ENCODE peak calls at places on chromosomes 6 and 20, in four cellular contexts. M, B, V and D are unnamed samples.

GRCh38 chr6:130517444-130517931 is 151.7 kb downstream of the TMEM200A start:
- DNase-seq in M (peak), B (no peak), V (no peak), D (peak)

GRCh38 chr6:26200918-26201721 is 113.9 kb downstream of the HFE start:
- DNase-seq in M (no peak), B (no peak), V (no peak), D (no peak)

GRCh38 chr6:31402324-31403282 is 792 bp upstream of the MICA start:
- DNase-seq in M (no peak), B (peak), V (peak), D (peak)

GRCh38 chr6:141483561-141484061 is 649.1 kb upstream of the GJE1 start:
- DNase-seq in M (peak), B (peak), V (no peak), D (peak)

GRCh38 chr6:2758980-2759379 is 6.2 kb upstream of the WRNIP1 start:
- DNase-seq in M (no peak), B (no peak), V (no peak), D (no peak)

GRCh38 chr6:14927398-14927797 is 318.5 kb upstream of the JARID2 start:
- DNase-seq in M (no peak), B (no peak), V (no peak), D (peak)

GRCh38 chr6:63677282-63677681 is 41.7 kb downstream of the PHF3 start:
- DNase-seq in M (no peak), B (peak), V (no peak), D (peak)

GRCh38 chr20:56826971-56827645 is 198.0 kb downstream of the TFAP2C start:
- DNase-seq in M (no peak), B (peak), V (no peak), D (no peak)

GRCh38 chr20:47854687-47855212 is 69.5 kb upstream of the SULF2 start:
- DNase-seq in M (no peak), B (peak), V (peak), D (peak)

GRCh38 chr6:153526479-153526878 is 395.4 kb upstream of the RGS17 start:
- DNase-seq in M (no peak), B (no peak), V (no peak), D (no peak)

GRCh38 chr6:149174962-149175361 is 142.6 kb upstream of the TAB2 start:
- DNase-seq in M (no peak), B (no peak), V (no peak), D (no peak)

GRCh38 chr6:36874016-36874442 is 574 bp downstream of the PPIL1 start:
- DNase-seq in M (no peak), B (peak), V (no peak), D (no peak)

GRCh38 chr20:31968299-31969126 is 562 bp downstream of the XKR7 start:
- DNase-seq in M (no peak), B (peak), V (peak), D (peak)

GRCh38 chr6:167762259-167762962 is 64.3 kb upstream of the AFDN start:
- DNase-seq in M (no peak), B (no peak), V (no peak), D (peak)

GRCh38 chr6:134826889-134827737 is 122.8 kb downstream of the ALDH8A1 start:
- DNase-seq in M (peak), B (peak), V (no peak), D (no peak)

GRCh38 chr6:35759401-35759800 is 17.0 kb upstream of the CLPSL2 start:
- DNase-seq in M (no peak), B (no peak), V (no peak), D (no peak)

GRCh38 chr20:5642155-5642981 is 107.8 kb upstream of the SHLD1 start:
- DNase-seq in M (no peak), B (peak), V (no peak), D (peak)

GRCh38 chr20:8464368-8464767 is 332.3 kb downstream of the PLCB1 start:
- DNase-seq in M (no peak), B (no peak), V (no peak), D (peak)

GRCh38 chr6:32153252-32153834 is 598 bp upstream of the PPT2 start:
- DNase-seq in M (no peak), B (peak), V (no peak), D (peak)

GRCh38 chr6:3304500-3305215 is 45.9 kb downstream of the PSMG4 start:
- DNase-seq in M (no peak), B (no peak), V (no peak), D (no peak)

GRCh38 chr6:157586088-157586414 is 205.1 kb downstream of the ZDHHC14 start:
- DNase-seq in M (no peak), B (no peak), V (no peak), D (no peak)

GRCh38 chr6:33897193-33897479 is 93.3 kb upstream of the MLN start:
- DNase-seq in M (no peak), B (no peak), V (no peak), D (peak)

GRCh38 chr20:4956200-4956810 is 45.0 kb downstream of the SLC23A2 start:
- DNase-seq in M (no peak), B (no peak), V (no peak), D (peak)

GRCh38 chr6:108914235-108915022 is 66.2 kb downstream of the ARMC2 start:
- DNase-seq in M (no peak), B (peak), V (peak), D (no peak)

GRCh38 chr6:52454556-52454955 is 34.4 kb downstream of the EFHC1 start:
- DNase-seq in M (peak), B (no peak), V (no peak), D (peak)

GRCh38 chr6:41824571-41825569 is 37.4 kb downstream of the TOMM6 start:
- DNase-seq in M (no peak), B (no peak), V (no peak), D (peak)

GRCh38 chr6:111725446-111726112 is 119.9 kb upstream of the TRAF3IP2 start:
- DNase-seq in M (no peak), B (no peak), V (no peak), D (no peak)

GRCh38 chr6:144590540-144590939 is 305.4 kb downstream of the UTRN start:
- DNase-seq in M (no peak), B (no peak), V (no peak), D (no peak)

GRCh38 chr6:122872311-122872710 is 83.3 kb downstream of the SMPDL3A start:
- DNase-seq in M (no peak), B (no peak), V (no peak), D (no peak)

GRCh38 chr6:140062042-140063041 is 687.9 kb upstream of the CITED2 start:
- DNase-seq in M (no peak), B (peak), V (peak), D (peak)

GRCh38 chr6:161654209-161654608 is 380.3 kb upstream of the AGPAT4 start:
- DNase-seq in M (no peak), B (no peak), V (no peak), D (no peak)

GRCh38 chr6:36788186-36788585 is 51.1 kb downstream of the CPNE5 start:
- DNase-seq in M (no peak), B (no peak), V (no peak), D (no peak)

GRCh38 chr6:28213213-28213523 is 11.9 kb upstream of the ZSCAN9 start:
- DNase-seq in M (no peak), B (no peak), V (no peak), D (no peak)
- H3K4me3 ChIP-seq in M (peak), B (no peak), V (peak), D (no peak)

GRCh38 chr6:77462359-77463307 is 658 bp downstream of the HTR1B start:
- DNase-seq in M (no peak), B (no peak), V (no peak), D (no peak)
- H3K4me3 ChIP-seq in M (peak), B (no peak), V (no peak), D (no peak)

GRCh38 chr20:62364911-62365736 is 2.0 kb downstream of the LAMA5 start:
- DNase-seq in M (no peak), B (peak), V (peak), D (no peak)
- H3K4me3 ChIP-seq in M (peak), B (no peak), V (no peak), D (no peak)

GRCh38 chr20:45909817-45910669 is 1.9 kb downstream of the PLTP start:
- DNase-seq in M (no peak), B (no peak), V (no peak), D (no peak)
- H3K4me3 ChIP-seq in M (no peak), B (no peak), V (no peak), D (no peak)

GRCh38 chr20:58405504-58406291 is 16.7 kb downstream of the VAPB start:
- DNase-seq in M (no peak), B (no peak), V (no peak), D (no peak)

GRCh38 chr20:58401123-58401639 is 12.2 kb downstream of the VAPB start:
- DNase-seq in M (no peak), B (no peak), V (no peak), D (no peak)

GRCh38 chr20:58402827-58403226 is 13.8 kb downstream of the VAPB start:
- DNase-seq in M (no peak), B (no peak), V (no peak), D (no peak)

GRCh38 chr20:58402305-58402704 is 13.3 kb downstream of the VAPB start:
- DNase-seq in M (peak), B (no peak), V (no peak), D (no peak)

GRCh38 chr20:58403272-58403671 is 14.2 kb downstream of the VAPB start:
- DNase-seq in M (no peak), B (no peak), V (no peak), D (no peak)
- H3K4me3 ChIP-seq in M (no peak), B (no peak), V (no peak), D (no peak)

GRCh38 chr20:43914286-43914685 is 366 bp upstream of the TOX2 start:
- DNase-seq in M (no peak), B (no peak), V (peak), D (no peak)
- H3K4me3 ChIP-seq in M (peak), B (no peak), V (peak), D (peak)

GRCh38 chr20:17504326-17504897 is 26.8 kb downstream of the BFSP1 start:
- DNase-seq in M (no peak), B (no peak), V (no peak), D (peak)
- H3K4me3 ChIP-seq in M (no peak), B (no peak), V (no peak), D (no peak)